ENCODE peak calls at places on chromosome 5, in five cellular contexts. One of them, this sample, is unnamed.

GRCh38 chr5:53422539-53422938 is 57.9 kb upstream of the FST start:
- DNase-seq in H1: no peak
- DNase-seq in IMR-90: peak; percentile 94
- DNase-seq in A549: no peak
- DNase-seq in SK-N-SH: no peak
- DNase-seq in this sample: no peak

GRCh38 chr5:53166101-53166500 is 56.5 kb upstream of the MOCS2 start:
- DNase-seq in IMR-90: no peak
- DNase-seq in SK-N-SH: no peak
- DNase-seq in H1: no peak
- DNase-seq in A549: no peak
- DNase-seq in this sample: no peak

GRCh38 chr5:57193757-57194413 is 20.0 kb downstream of the GPBP1 start:
- DNase-seq in A549: no peak
- DNase-seq in H1: no peak
- DNase-seq in SK-N-SH: no peak
- DNase-seq in IMR-90: no peak
- DNase-seq in this sample: no peak

GRCh38 chr5:74164725-74165226 is 475.8 kb downstream of the ENC1 start:
- DNase-seq in A549: no peak
- DNase-seq in H1: no peak
- DNase-seq in SK-N-SH: peak; percentile 47
- DNase-seq in IMR-90: no peak
- DNase-seq in this sample: no peak

GRCh38 chr5:64914396-64914795 is 145.7 kb downstream of the CWC27 start:
- DNase-seq in A549: no peak
- DNase-seq in H1: no peak
- DNase-seq in SK-N-SH: no peak
- DNase-seq in IMR-90: peak; percentile 59
- DNase-seq in this sample: no peak

GRCh38 chr5:109327572-109327971 is 82.2 kb downstream of the PJA2 start:
- DNase-seq in H1: no peak
- DNase-seq in A549: no peak
- DNase-seq in SK-N-SH: no peak
- DNase-seq in IMR-90: no peak
- DNase-seq in this sample: no peak

GRCh38 chr5:151647320-151647861 is 39.3 kb downstream of the SPARC start:
- DNase-seq in IMR-90: no peak
- DNase-seq in SK-N-SH: no peak
- DNase-seq in A549: no peak
- DNase-seq in H1: no peak
- DNase-seq in this sample: no peak

GRCh38 chr5:39072915-39073758 is 1.1 kb downstream of the RICTOR start:
- DNase-seq in SK-N-SH: peak; percentile 68
- DNase-seq in H1: peak; percentile 74
- DNase-seq in IMR-90: peak; percentile 45
- DNase-seq in A549: no peak
- DNase-seq in this sample: peak; percentile 49

GRCh38 chr5:172523146-172523745 is 68.9 kb upstream of the SH3PXD2B start:
- DNase-seq in H1: no peak
- DNase-seq in SK-N-SH: no peak
- DNase-seq in A549: no peak
- DNase-seq in IMR-90: no peak
- DNase-seq in this sample: no peak
- TF ChIP-seq USF2 in H1: no peak
- TF ChIP-seq USF2 in SK-N-SH: no peak
- TF ChIP-seq USF2 in A549: no peak
- TF ChIP-seq USF2 in IMR-90: no peak
- TF ChIP-seq USF2 in this sample: no peak

GRCh38 chr5:14464661-14465060 is 116.9 kb upstream of the OTULINL start:
- DNase-seq in IMR-90: no peak
- DNase-seq in A549: no peak
- DNase-seq in SK-N-SH: no peak
- DNase-seq in H1: no peak
- DNase-seq in this sample: no peak
- TF ChIP-seq USF2 in IMR-90: no peak
- TF ChIP-seq USF2 in A549: no peak
- TF ChIP-seq USF2 in SK-N-SH: no peak
- TF ChIP-seq USF2 in H1: no peak
- TF ChIP-seq USF2 in this sample: no peak

DNA sequence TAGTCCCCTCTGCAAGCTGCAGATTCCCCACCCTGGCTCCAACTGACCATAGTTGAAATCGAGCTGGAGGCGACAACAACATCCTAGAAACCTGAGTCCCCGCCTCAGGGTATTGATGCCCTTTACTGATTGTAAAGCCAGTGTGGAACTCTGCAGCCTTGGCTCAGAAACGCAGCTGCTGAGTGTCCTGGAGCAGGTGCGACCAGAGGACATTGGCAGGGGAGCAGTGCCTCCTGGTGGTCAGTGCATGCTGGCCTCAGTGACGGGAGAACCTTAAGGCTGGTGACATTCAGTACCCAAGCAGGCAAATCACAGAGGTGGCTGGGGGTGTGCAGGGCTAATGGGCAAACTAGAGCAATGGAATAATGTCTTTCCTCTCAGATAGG is 20.4 kb upstream of the ZNF354B start:
- DNase-seq in H1: peak; percentile 70
- DNase-seq in A549: no peak
- DNase-seq in SK-N-SH: peak; percentile 34
- DNase-seq in IMR-90: no peak
- DNase-seq in this sample: peak; percentile 90
- TF ChIP-seq USF2 in H1: no peak
- TF ChIP-seq USF2 in A549: no peak
- TF ChIP-seq USF2 in SK-N-SH: no peak
- TF ChIP-seq USF2 in IMR-90: no peak
- TF ChIP-seq USF2 in this sample: no peak

DNA sequence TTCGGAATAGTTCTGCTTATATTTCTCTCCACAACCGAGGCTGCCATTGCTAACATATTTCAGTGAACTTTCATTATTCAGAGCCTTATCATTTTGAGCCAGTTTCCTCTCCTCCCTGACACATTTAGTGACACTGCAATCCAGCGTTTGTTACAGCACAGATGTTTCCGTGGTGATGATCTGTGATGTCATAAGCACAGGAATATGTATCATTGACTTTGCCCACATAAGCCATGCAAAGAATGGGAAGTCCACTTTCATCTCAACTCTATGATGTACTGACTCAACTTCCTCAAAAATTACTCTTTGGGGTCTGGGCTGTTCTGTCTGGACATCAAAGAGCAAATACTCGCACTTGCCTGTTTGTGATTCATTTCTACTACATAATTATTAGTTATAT is 291.8 kb downstream of the EBF1 start:
- DNase-seq in IMR-90: no peak
- DNase-seq in A549: no peak
- DNase-seq in SK-N-SH: no peak
- DNase-seq in H1: no peak
- DNase-seq in this sample: no peak
- TF ChIP-seq USF2 in IMR-90: no peak
- TF ChIP-seq USF2 in A549: no peak
- TF ChIP-seq USF2 in SK-N-SH: no peak
- TF ChIP-seq USF2 in H1: no peak
- TF ChIP-seq USF2 in this sample: no peak

GRCh38 chr5:80124111-80124510 is 89.0 kb downstream of the THBS4 start:
- DNase-seq in IMR-90: no peak
- DNase-seq in A549: no peak
- DNase-seq in H1: no peak
- DNase-seq in SK-N-SH: no peak
- DNase-seq in this sample: no peak
- TF ChIP-seq USF2 in IMR-90: no peak
- TF ChIP-seq USF2 in A549: no peak
- TF ChIP-seq USF2 in H1: no peak
- TF ChIP-seq USF2 in SK-N-SH: no peak
- TF ChIP-seq USF2 in this sample: no peak

GRCh38 chr5:133489632-133490031 is 122.7 kb downstream of the FSTL4 start:
- DNase-seq in SK-N-SH: no peak
- DNase-seq in A549: no peak
- DNase-seq in IMR-90: no peak
- DNase-seq in H1: no peak
- DNase-seq in this sample: no peak
- TF ChIP-seq USF2 in SK-N-SH: no peak
- TF ChIP-seq USF2 in A549: no peak
- TF ChIP-seq USF2 in IMR-90: no peak
- TF ChIP-seq USF2 in H1: no peak
- TF ChIP-seq USF2 in this sample: no peak

This sample was measured in WTC11.